ENCODE peak calls at places on chromosomes 1 and 21, in ten cellular contexts. H is tibial artery, A is SJSA1, P is iPS DF 6.9, L is activated T-cell treated with anti-CD3 and anti-CD28 coated beads for 24 hours, O is astrocyte of the hippocampus, E is uterus, S is non-pigmented ciliary epithelial cell, F is GM10248, D is ureter. X is an unnamed sample.

GRCh38 chr1:227785094-227785811 is 30.2 kb upstream of the PRSS38 start:
- DNase-seq in H (no peak), A (no peak), P (no peak), L (no peak), O (no peak), E (no peak), S (no peak), F (no peak), D (no peak), X (no peak)

GRCh38 chr21:32131960-32132359 is 146.9 kb downstream of the MIS18A start:
- DNase-seq in H (no peak), A (peak; percentile 35), P (no peak), L (no peak), O (peak; percentile 56), E (no peak), S (no peak), F (no peak), D (no peak), X (no peak)

GRCh38 chr21:42556960-42557359 is 43.3 kb downstream of the SLC37A1 start:
- DNase-seq in H (peak; percentile 17), A (no peak), P (no peak), L (no peak), O (no peak), E (peak; percentile 7), S (no peak), F (no peak), D (no peak), X (no peak)

GRCh38 chr1:9891207-9891606 is 18.9 kb downstream of the CTNNBIP1 start:
- DNase-seq in H (no peak), A (no peak), P (no peak), L (no peak), O (peak; percentile 80), E (no peak), S (no peak), F (no peak), D (no peak), X (no peak)

GRCh38 chr1:109725510-109725909 is 13.5 kb downstream of the GSTM5 start:
- DNase-seq in H (no peak), A (no peak), P (no peak), L (no peak), O (no peak), E (no peak), S (no peak), F (no peak), D (no peak), X (no peak)

GRCh38 chr1:84370831-84371394 is 27.4 kb upstream of the DNASE2B start:
- DNase-seq in H (no peak), A (peak; percentile 28), P (no peak), L (no peak), O (peak; percentile 79), E (no peak), S (no peak), F (no peak), D (no peak), X (no peak)

GRCh38 chr1:29682918-29683314 is 446.6 kb downstream of the PTPRU start:
- DNase-seq in H (no peak), A (no peak), P (no peak), L (no peak), O (peak; percentile 71), E (no peak), S (no peak), F (no peak), D (peak; percentile 41), X (peak; percentile 25)

GRCh38 chr1:223500560-223501425 is 107.6 kb downstream of the CCDC185 start:
- DNase-seq in H (no peak), A (peak; percentile 81), P (no peak), L (no peak), O (peak; percentile 91), E (peak; percentile 16), S (peak; percentile 85), F (no peak), D (peak; percentile 64), X (no peak)

GRCh38 chr1:92037400-92037799 is 7.6 kb downstream of the EPHX4 start:
- DNase-seq in H (no peak), A (no peak), P (no peak), L (no peak), O (peak; percentile 36), E (no peak), S (no peak), F (no peak), D (no peak), X (no peak)

GRCh38 chr1:57860931-57861600 is 437.2 kb upstream of the DAB1 start:
- DNase-seq in H (no peak), A (no peak), P (no peak), L (no peak), O (no peak), E (no peak), S (no peak), F (no peak), D (no peak), X (no peak)

GRCh38 chr1:28417441-28418277 is 48.1 kb downstream of the PHACTR4 start:
- DNase-seq in H (no peak), A (peak; percentile 36), P (no peak), L (no peak), O (peak; percentile 54), E (no peak), S (peak; percentile 40), F (no peak), D (no peak), X (peak; percentile 52)

GRCh38 chr1:167661527-167662436 is 31.8 kb downstream of the RCSD1 start:
- DNase-seq in H (no peak), A (peak; percentile 50), P (no peak), L (no peak), O (peak; percentile 40), E (no peak), S (peak; percentile 68), F (no peak), D (no peak), X (peak; percentile 55)

GRCh38 chr21:42676799-42677198 is 23.4 kb downstream of the PDE9A start:
- DNase-seq in H (no peak), A (no peak), P (no peak), L (no peak), O (no peak), E (no peak), S (no peak), F (no peak), D (no peak), X (no peak)

GRCh38 chr1:107220036-107220435 is 79.2 kb downstream of the NTNG1 start:
- DNase-seq in H (no peak), A (no peak), P (no peak), L (no peak), O (peak; percentile 87), E (no peak), S (no peak), F (no peak), D (no peak), X (no peak)

GRCh38 chr1:86429830-86430229 is 5.9 kb downstream of the CLCA2 start:
- DNase-seq in H (peak; percentile 79), A (peak; percentile 18), P (no peak), L (no peak), O (peak; percentile 75), E (peak; percentile 31), S (peak; percentile 89), F (no peak), D (peak; percentile 75), X (no peak)

GRCh38 chr1:15220825-15221431 is 26.1 kb upstream of the FHAD1 start:
- DNase-seq in H (no peak), A (no peak), P (no peak), L (no peak), O (no peak), E (no peak), S (no peak), F (no peak), D (no peak), X (no peak)

GRCh38 chr1:68321084-68321685 is 88.9 kb upstream of the WLS start:
- DNase-seq in H (peak; percentile 44), A (no peak), P (no peak), L (no peak), O (peak; percentile 82), E (peak; percentile 55), S (no peak), F (peak; percentile 22), D (peak; percentile 76), X (peak; percentile 58)

X was measured in Karpas-422.